ENCODE peak calls at places on chromosome 15, in nine cellular contexts. One of them, this sample, is unnamed.

GRCh38 chr15:38226867-38227266 is 25.8 kb upstream of the SPRED1 start:
- DNase-seq in PC-3: peak
- DNase-seq in GM23248: peak
- DNase-seq in neural progenitor cell: no peak
- DNase-seq in GM23338: no peak
- DNase-seq in MM.1S: no peak
- DNase-seq in hepatocyte: peak
- DNase-seq in OCI-LY7: no peak
- DNase-seq in SK-N-SH: peak
- DNase-seq in this sample: peak

GRCh38 chr15:55741592-55742497 is 1.1 kb downstream of the PRTG start:
- DNase-seq in PC-3: peak
- DNase-seq in GM23248: no peak
- DNase-seq in neural progenitor cell: peak
- DNase-seq in GM23338: peak
- DNase-seq in MM.1S: peak
- DNase-seq in hepatocyte: peak
- DNase-seq in OCI-LY7: no peak
- DNase-seq in SK-N-SH: peak
- DNase-seq in this sample: no peak

GRCh38 chr15:31774045-31774444 is 256.3 kb upstream of the CHRNA7 start:
- DNase-seq in PC-3: no peak
- DNase-seq in GM23248: no peak
- DNase-seq in neural progenitor cell: peak
- DNase-seq in GM23338: peak
- DNase-seq in MM.1S: no peak
- DNase-seq in hepatocyte: no peak
- DNase-seq in OCI-LY7: no peak
- DNase-seq in SK-N-SH: no peak
- DNase-seq in this sample: no peak

GRCh38 chr15:45441686-45442085 is 63.3 kb upstream of the GATM start:
- DNase-seq in PC-3: no peak
- DNase-seq in GM23248: no peak
- DNase-seq in neural progenitor cell: no peak
- DNase-seq in GM23338: no peak
- DNase-seq in MM.1S: no peak
- DNase-seq in hepatocyte: no peak
- DNase-seq in OCI-LY7: no peak
- DNase-seq in SK-N-SH: no peak
- DNase-seq in this sample: no peak

GRCh38 chr15:70853270-70853854 is 595 bp downstream of the LARP6 start:
- DNase-seq in PC-3: peak
- DNase-seq in GM23248: peak
- DNase-seq in neural progenitor cell: peak
- DNase-seq in GM23338: peak
- DNase-seq in MM.1S: no peak
- DNase-seq in hepatocyte: peak
- DNase-seq in OCI-LY7: no peak
- DNase-seq in SK-N-SH: peak
- DNase-seq in this sample: no peak

GRCh38 chr15:84962975-84963374 is 18.7 kb upstream of the PDE8A start:
- DNase-seq in PC-3: peak
- DNase-seq in GM23248: no peak
- DNase-seq in neural progenitor cell: no peak
- DNase-seq in GM23338: no peak
- DNase-seq in MM.1S: no peak
- DNase-seq in hepatocyte: no peak
- DNase-seq in OCI-LY7: no peak
- DNase-seq in SK-N-SH: no peak
- DNase-seq in this sample: no peak

GRCh38 chr15:62400778-62401177 is 235.7 kb upstream of the C2CD4B start:
- DNase-seq in PC-3: no peak
- DNase-seq in GM23248: no peak
- DNase-seq in neural progenitor cell: no peak
- DNase-seq in GM23338: no peak
- DNase-seq in MM.1S: no peak
- DNase-seq in hepatocyte: no peak
- DNase-seq in OCI-LY7: no peak
- DNase-seq in SK-N-SH: no peak
- DNase-seq in this sample: no peak

GRCh38 chr15:47792231-47792630 is 74.9 kb downstream of the SEMA6D start:
- DNase-seq in PC-3: no peak
- DNase-seq in GM23248: peak
- DNase-seq in neural progenitor cell: no peak
- DNase-seq in GM23338: no peak
- DNase-seq in MM.1S: no peak
- DNase-seq in hepatocyte: no peak
- DNase-seq in OCI-LY7: no peak
- DNase-seq in SK-N-SH: no peak
- DNase-seq in this sample: no peak

GRCh38 chr15:68765602-68766368 is 54.9 kb downstream of the ANP32A start:
- DNase-seq in PC-3: no peak
- DNase-seq in GM23248: no peak
- DNase-seq in neural progenitor cell: no peak
- DNase-seq in GM23338: no peak
- DNase-seq in MM.1S: no peak
- DNase-seq in hepatocyte: no peak
- DNase-seq in OCI-LY7: no peak
- DNase-seq in SK-N-SH: no peak
- DNase-seq in this sample: no peak

GRCh38 chr15:63202858-63203257 is 13.5 kb downstream of the RAB8B start:
- DNase-seq in PC-3: no peak
- DNase-seq in GM23248: no peak
- DNase-seq in neural progenitor cell: no peak
- DNase-seq in GM23338: no peak
- DNase-seq in MM.1S: no peak
- DNase-seq in hepatocyte: no peak
- DNase-seq in OCI-LY7: no peak
- DNase-seq in SK-N-SH: no peak
- DNase-seq in this sample: no peak

GRCh38 chr15:23039151-23039916 is at the start of gene TUBGCP5:
- DNase-seq in PC-3: peak
- DNase-seq in GM23248: peak
- DNase-seq in neural progenitor cell: peak
- DNase-seq in GM23338: peak
- DNase-seq in MM.1S: peak
- DNase-seq in hepatocyte: peak
- DNase-seq in OCI-LY7: peak
- DNase-seq in SK-N-SH: peak
- DNase-seq in this sample: peak

GRCh38 chr15:31372635-31373091 is 46.0 kb downstream of the KLF13 start:
- DNase-seq in PC-3: peak
- DNase-seq in GM23248: peak
- DNase-seq in neural progenitor cell: peak
- DNase-seq in GM23338: peak
- DNase-seq in MM.1S: no peak
- DNase-seq in hepatocyte: peak
- DNase-seq in OCI-LY7: no peak
- DNase-seq in SK-N-SH: peak
- DNase-seq in this sample: no peak

DNA sequence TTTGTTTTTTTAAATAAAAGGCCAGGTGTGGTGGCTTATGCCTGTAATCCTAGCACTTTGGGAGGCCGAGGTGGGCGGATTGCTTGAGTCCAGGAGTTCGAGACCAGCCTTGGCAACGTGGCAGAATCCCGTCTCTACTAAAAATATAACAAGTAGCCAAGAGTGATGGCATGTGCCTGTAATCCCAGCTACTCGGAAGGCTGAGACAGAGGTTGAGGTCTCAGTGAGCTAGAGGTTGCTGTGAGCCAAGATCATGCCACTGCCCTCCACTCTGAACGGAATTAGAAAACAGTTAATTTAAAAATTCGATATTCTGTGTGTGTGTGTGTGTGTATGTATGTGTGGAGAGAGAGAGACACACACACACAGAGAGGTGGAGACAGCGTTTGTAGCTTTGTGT is 58.8 kb downstream of the TCF12 start:
- DNase-seq in PC-3: no peak
- DNase-seq in GM23248: no peak
- DNase-seq in neural progenitor cell: no peak
- DNase-seq in GM23338: no peak
- DNase-seq in MM.1S: no peak
- DNase-seq in hepatocyte: no peak
- DNase-seq in OCI-LY7: no peak
- DNase-seq in SK-N-SH: no peak
- DNase-seq in this sample: no peak
- TF ChIP-seq EZH2phosphoT487 in PC-3: no peak
- TF ChIP-seq EZH2phosphoT487 in GM23248: no peak
- TF ChIP-seq EZH2phosphoT487 in neural progenitor cell: no peak
- TF ChIP-seq EZH2phosphoT487 in GM23338: no peak
- TF ChIP-seq EZH2phosphoT487 in MM.1S: no peak
- TF ChIP-seq EZH2phosphoT487 in hepatocyte: no peak
- TF ChIP-seq EZH2phosphoT487 in OCI-LY7: no peak
- TF ChIP-seq EZH2phosphoT487 in SK-N-SH: no peak
- TF ChIP-seq EZH2phosphoT487 in this sample: no peak

GRCh38 chr15:69855601-69856000 is 242.1 kb downstream of the TLE3 start:
- DNase-seq in PC-3: no peak
- DNase-seq in GM23248: no peak
- DNase-seq in neural progenitor cell: no peak
- DNase-seq in GM23338: no peak
- DNase-seq in MM.1S: no peak
- DNase-seq in hepatocyte: peak
- DNase-seq in OCI-LY7: no peak
- DNase-seq in SK-N-SH: peak
- DNase-seq in this sample: no peak

GRCh38 chr15:69854521-69855171 is 243.1 kb downstream of the TLE3 start:
- DNase-seq in PC-3: peak
- DNase-seq in GM23248: peak
- DNase-seq in neural progenitor cell: no peak
- DNase-seq in GM23338: peak
- DNase-seq in MM.1S: no peak
- DNase-seq in hepatocyte: peak
- DNase-seq in OCI-LY7: no peak
- DNase-seq in SK-N-SH: peak
- DNase-seq in this sample: no peak

GRCh38 chr15:69855172-69855562 is 242.6 kb downstream of the TLE3 start:
- DNase-seq in PC-3: no peak
- DNase-seq in GM23248: no peak
- DNase-seq in neural progenitor cell: no peak
- DNase-seq in GM23338: no peak
- DNase-seq in MM.1S: no peak
- DNase-seq in hepatocyte: no peak
- DNase-seq in OCI-LY7: no peak
- DNase-seq in SK-N-SH: peak
- DNase-seq in this sample: no peak

GRCh38 chr15:69853572-69853971 is 244.1 kb downstream of the TLE3 start:
- DNase-seq in PC-3: peak
- DNase-seq in GM23248: peak
- DNase-seq in neural progenitor cell: peak
- DNase-seq in GM23338: no peak
- DNase-seq in MM.1S: no peak
- DNase-seq in hepatocyte: peak
- DNase-seq in OCI-LY7: no peak
- DNase-seq in SK-N-SH: no peak
- DNase-seq in this sample: peak

DNA sequence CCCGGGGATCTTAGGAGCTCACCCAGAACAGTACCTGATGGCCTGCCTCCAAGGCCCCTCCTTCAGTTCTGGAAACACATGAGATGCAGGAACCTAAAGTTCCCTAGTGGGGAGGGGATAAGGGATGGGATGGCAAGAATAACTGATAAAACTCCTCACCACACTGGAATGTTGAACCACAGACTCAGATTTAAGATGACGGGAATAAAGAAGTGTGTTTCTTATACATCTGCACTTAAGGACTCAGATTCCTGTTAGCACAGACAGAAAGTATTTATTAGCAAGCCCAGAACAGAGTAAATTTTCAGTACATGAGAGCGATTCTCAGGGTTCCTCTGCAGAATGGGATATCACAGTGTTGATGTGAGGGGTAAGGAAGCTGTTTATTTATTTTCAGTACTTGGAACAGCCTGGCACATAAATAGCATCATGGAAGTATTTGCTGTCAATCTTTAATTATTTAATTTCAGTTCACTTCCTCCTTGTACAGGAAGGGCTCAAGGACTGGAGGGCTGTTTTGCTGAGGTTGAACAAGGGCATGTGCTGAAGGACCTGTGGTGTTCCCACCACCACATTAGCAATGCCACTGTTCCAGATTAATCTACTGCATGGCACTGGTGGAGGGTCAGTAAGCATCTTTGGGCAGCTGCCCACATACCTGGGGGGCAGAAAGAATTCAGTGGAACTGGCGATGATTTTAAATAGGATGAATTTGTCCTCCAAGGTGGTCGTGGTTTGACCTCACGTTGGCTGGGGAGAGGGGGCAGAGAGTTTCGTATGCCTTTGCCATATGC is 245.0 kb downstream of the TLE3 start:
- DNase-seq in PC-3: peak
- DNase-seq in GM23248: peak
- DNase-seq in neural progenitor cell: no peak
- DNase-seq in GM23338: no peak
- DNase-seq in MM.1S: no peak
- DNase-seq in hepatocyte: no peak
- DNase-seq in OCI-LY7: no peak
- DNase-seq in SK-N-SH: no peak
- DNase-seq in this sample: no peak
- TF ChIP-seq EZH2phosphoT487 in PC-3: no peak
- TF ChIP-seq EZH2phosphoT487 in GM23248: no peak
- TF ChIP-seq EZH2phosphoT487 in neural progenitor cell: no peak
- TF ChIP-seq EZH2phosphoT487 in GM23338: no peak
- TF ChIP-seq EZH2phosphoT487 in MM.1S: no peak
- TF ChIP-seq EZH2phosphoT487 in hepatocyte: no peak
- TF ChIP-seq EZH2phosphoT487 in OCI-LY7: no peak
- TF ChIP-seq EZH2phosphoT487 in SK-N-SH: no peak
- TF ChIP-seq EZH2phosphoT487 in this sample: no peak

DNA sequence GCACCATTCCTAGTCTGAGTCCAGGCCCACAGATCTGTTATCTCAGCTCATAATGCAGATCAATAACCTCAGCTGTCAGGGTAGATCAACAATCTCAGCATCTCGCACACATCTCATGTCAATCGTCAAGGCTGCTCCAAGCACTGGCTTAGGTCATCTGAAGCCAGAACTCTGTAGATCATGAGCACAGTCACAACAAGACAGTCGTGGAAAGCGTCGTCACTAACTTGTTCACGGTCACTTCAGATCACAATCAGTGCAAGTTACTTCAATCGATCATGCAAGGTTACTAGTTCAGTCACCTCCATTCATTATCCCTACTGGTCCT is 71.8 kb downstream of the RBPMS2 start:
- DNase-seq in PC-3: no peak
- DNase-seq in GM23248: no peak
- DNase-seq in neural progenitor cell: no peak
- DNase-seq in GM23338: no peak
- DNase-seq in MM.1S: no peak
- DNase-seq in hepatocyte: no peak
- DNase-seq in OCI-LY7: no peak
- DNase-seq in SK-N-SH: peak
- DNase-seq in this sample: no peak
- TF ChIP-seq EZH2phosphoT487 in PC-3: no peak
- TF ChIP-seq EZH2phosphoT487 in GM23248: no peak
- TF ChIP-seq EZH2phosphoT487 in neural progenitor cell: no peak
- TF ChIP-seq EZH2phosphoT487 in GM23338: no peak
- TF ChIP-seq EZH2phosphoT487 in MM.1S: no peak
- TF ChIP-seq EZH2phosphoT487 in hepatocyte: no peak
- TF ChIP-seq EZH2phosphoT487 in OCI-LY7: no peak
- TF ChIP-seq EZH2phosphoT487 in SK-N-SH: no peak
- TF ChIP-seq EZH2phosphoT487 in this sample: no peak

DNA sequence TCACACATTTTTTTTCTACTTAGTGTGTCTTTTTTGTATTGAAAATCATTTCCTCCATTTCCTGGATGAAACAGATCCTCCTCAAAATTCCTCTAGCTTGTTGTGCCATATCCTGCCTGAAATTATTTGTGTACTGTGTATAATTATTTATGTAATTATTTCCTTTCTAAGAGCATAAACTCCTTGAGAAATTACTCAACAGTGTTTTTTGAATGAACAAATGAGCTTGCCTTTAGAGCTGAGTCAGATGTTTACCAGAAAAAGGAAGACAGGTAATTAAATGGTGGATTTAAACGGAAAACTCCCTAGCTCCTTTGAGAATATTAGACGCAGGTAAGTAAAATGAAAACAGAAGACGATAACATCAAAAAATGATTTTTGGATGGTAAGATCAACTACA is 13.2 kb upstream of the SECISBP2L start:
- DNase-seq in PC-3: no peak
- DNase-seq in GM23248: no peak
- DNase-seq in neural progenitor cell: no peak
- DNase-seq in GM23338: no peak
- DNase-seq in MM.1S: no peak
- DNase-seq in hepatocyte: no peak
- DNase-seq in OCI-LY7: no peak
- DNase-seq in SK-N-SH: no peak
- DNase-seq in this sample: no peak
- TF ChIP-seq EZH2phosphoT487 in PC-3: no peak
- TF ChIP-seq EZH2phosphoT487 in GM23248: no peak
- TF ChIP-seq EZH2phosphoT487 in neural progenitor cell: no peak
- TF ChIP-seq EZH2phosphoT487 in GM23338: no peak
- TF ChIP-seq EZH2phosphoT487 in MM.1S: no peak
- TF ChIP-seq EZH2phosphoT487 in hepatocyte: no peak
- TF ChIP-seq EZH2phosphoT487 in OCI-LY7: no peak
- TF ChIP-seq EZH2phosphoT487 in SK-N-SH: no peak
- TF ChIP-seq EZH2phosphoT487 in this sample: no peak